ENCODE peak calls at places on chromosomes 7 and 10, in six cellular contexts. R, X, Z, O, U and S are unnamed samples. For H3K27me3, the result is how much of the 10 kb centered on the place peaks cover.

GRCh38 chr7:82153776-82154175 is 289.8 kb downstream of the CACNA2D1 start:
- DNase-seq in U (no peak), Z (no peak), O (no peak), R (no peak), X (no peak), S (no peak)

GRCh38 chr7:36526720-36527548 is 137.3 kb downstream of the ANLN start:
- DNase-seq in R (no peak), O (no peak), U (no peak), X (no peak), Z (no peak), S (no peak)

GRCh38 chr7:159075563-159076238 is 69.0 kb downstream of the VIPR2 start:
- DNase-seq in O (no peak), U (no peak), Z (peak), X (no peak), R (peak), S (no peak)

GRCh38 chr7:2864999-2865670 is 21.0 kb upstream of the GNA12 start:
- DNase-seq in U (peak), R (no peak), X (peak), Z (peak), O (peak), S (peak)

GRCh38 chr7:25246306-25246705 is 18.0 kb upstream of the NPVF start:
- DNase-seq in R (no peak), Z (no peak), X (no peak), U (no peak), O (no peak), S (no peak)

GRCh38 chr10:111974325-111974724 is 209.2 kb downstream of the GPAM start:
- DNase-seq in U (no peak), O (no peak), X (no peak), Z (no peak), R (no peak), S (no peak)

GRCh38 chr10:79608505-79609375 is 2.0 kb upstream of the SFTPA1 start:
- DNase-seq in X (peak), Z (peak), U (no peak), R (peak), O (peak), S (no peak)

GRCh38 chr7:37411444-37412034 is 37.1 kb downstream of the ELMO1 start:
- DNase-seq in X (no peak), U (no peak), O (no peak), Z (no peak), R (no peak), S (no peak)

GRCh38 chr7:106978425-106979386 is 65.8 kb upstream of the PRKAR2B start:
- DNase-seq in R (no peak), Z (no peak), X (no peak), O (no peak), U (no peak), S (no peak)

GRCh38 chr7:111059826-111060225 is 31.1 kb upstream of the LRRN3 start:
- DNase-seq in Z (no peak), U (no peak), O (no peak), X (no peak), R (no peak), S (no peak)

GRCh38 chr10:9858816-9859215 is 1158.9 kb upstream of the CELF2 start:
- DNase-seq in R (no peak), U (no peak), O (no peak), Z (no peak), X (no peak), S (no peak)

GRCh38 chr7:123961731-123962130 is 36.7 kb downstream of the SPAM1 start:
- DNase-seq in U (no peak), X (no peak), Z (no peak), O (no peak), R (no peak), S (no peak)

GRCh38 chr7:43377196-43377935 is 205.5 kb upstream of the STK17A start:
- DNase-seq in U (no peak), Z (no peak), X (no peak), R (no peak), O (no peak), S (no peak)

GRCh38 chr7:51040777-51041176 is 258.1 kb upstream of the GRB10 start:
- DNase-seq in Z (no peak), U (no peak), X (no peak), O (no peak), R (no peak), S (no peak)

GRCh38 chr7:79598351-79598750 is 144.9 kb upstream of the MAGI2 start:
- DNase-seq in R (no peak), O (no peak), Z (no peak), U (no peak), X (no peak), S (no peak)

GRCh38 chr10:74925716-74926115 is 99.3 kb downstream of the KAT6B start:
- DNase-seq in O (no peak), Z (no peak), U (no peak), X (no peak), R (no peak), S (no peak)

GRCh38 chr7:96697822-96698221 is 11.8 kb downstream of the SEM1 start:
- DNase-seq in U (no peak), X (no peak), Z (no peak), O (no peak), R (no peak), S (no peak)

GRCh38 chr7:105802611-105803520 is 73.5 kb downstream of the ATXN7L1 start:
- DNase-seq in R (no peak), U (no peak), Z (no peak), X (no peak), O (peak), S (no peak)

GRCh38 chr7:22166928-22167327 is 190.0 kb downstream of the RAPGEF5 start:
- DNase-seq in U (no peak), R (no peak), Z (no peak), X (no peak), O (no peak), S (no peak)

GRCh38 chr7:32163141-32163806 is 93.1 kb upstream of the PDE1C start:
- DNase-seq in O (no peak), U (no peak), Z (peak), R (peak), X (no peak), S (peak)

GRCh38 chr10:4652111-4653010 is 173.6 kb upstream of the AKR1E2 start:
- DNase-seq in R (no peak), U (no peak), Z (no peak), X (no peak), O (no peak), S (no peak)

GRCh38 chr10:88270871-88271713 is 312.0 kb downstream of the RNLS start:
- DNase-seq in U (peak), O (no peak), X (no peak), R (no peak), Z (no peak), S (no peak)

GRCh38 chr10:87816842-87817178 is 1.2 kb downstream of the ATAD1 start:
- DNase-seq in O (no peak), R (no peak), X (no peak), Z (no peak), U (no peak), S (no peak)

GRCh38 chr10:62354941-62355340 is 19.2 kb upstream of the ZNF365 start:
- DNase-seq in O (no peak), R (no peak), Z (no peak), U (no peak), X (no peak), S (no peak)

GRCh38 chr7:29469306-29469705 is 94.3 kb upstream of the PRR15 start:
- DNase-seq in X (no peak), O (no peak), U (no peak), Z (no peak), R (no peak), S (no peak)

GRCh38 chr7:55509322-55509721 is 63.0 kb downstream of the VOPP1 start:
- DNase-seq in O (no peak), X (no peak), U (no peak), R (no peak), Z (no peak), S (no peak)

GRCh38 chr10:48518926-48519730 is 85.7 kb downstream of the ARHGAP22 start:
- DNase-seq in X (no peak), O (no peak), U (no peak), R (no peak), Z (no peak), S (no peak)

GRCh38 chr7:123682690-123683089 is 27.0 kb downstream of the LMOD2 start:
- DNase-seq in R (no peak), X (peak), U (no peak), O (peak), Z (no peak), S (no peak)

GRCh38 chr10:1132584-1132983 is 76.4 kb downstream of the WDR37 start:
- DNase-seq in U (no peak), Z (no peak), X (no peak), O (no peak), R (peak), S (no peak)

GRCh38 chr7:112080974-112081373 is 125.2 kb downstream of the DOCK4 start:
- DNase-seq in U (no peak), Z (no peak), X (peak), O (no peak), R (no peak), S (no peak)

GRCh38 chr7:82805527-82805960 is 357.1 kb downstream of the PCLO start:
- DNase-seq in U (peak), X (peak), Z (no peak), R (no peak), O (peak), S (no peak)

GRCh38 chr7:149880871-149881301 is 7.1 kb downstream of the ATP6V0E2 start:
- DNase-seq in X (no peak), R (no peak), O (no peak), Z (no peak), U (peak), S (peak)

GRCh38 chr7:70719120-70719519 is 412.8 kb upstream of the GALNT17 start:
- DNase-seq in O (no peak), R (no peak), X (no peak), U (no peak), Z (no peak), S (no peak)

GRCh38 chr10:17425584-17426262 is 28.7 kb downstream of the ST8SIA6 start:
- DNase-seq in X (no peak), O (no peak), U (no peak), Z (no peak), R (no peak), S (no peak)

GRCh38 chr10:119238577-119238976 is 31.2 kb downstream of the GRK5 start:
- DNase-seq in R (no peak), O (no peak), X (no peak), U (no peak), Z (no peak), S (no peak)

GRCh38 chr10:26566525-26567348 is 128.6 kb downstream of the APBB1IP start:
- DNase-seq in Z (no peak), R (peak), X (peak), O (no peak), U (peak), S (no peak)

GRCh38 chr10:45444976-45445898 is 71.2 kb downstream of the ALOX5 start:
- DNase-seq in Z (peak), O (no peak), X (no peak), U (no peak), R (no peak), S (peak)

GRCh38 chr7:123305840-123306375 is 106.1 kb upstream of the SLC13A1 start:
- DNase-seq in O (no peak), X (no peak), R (no peak), Z (no peak), U (no peak), S (no peak)

DNA sequence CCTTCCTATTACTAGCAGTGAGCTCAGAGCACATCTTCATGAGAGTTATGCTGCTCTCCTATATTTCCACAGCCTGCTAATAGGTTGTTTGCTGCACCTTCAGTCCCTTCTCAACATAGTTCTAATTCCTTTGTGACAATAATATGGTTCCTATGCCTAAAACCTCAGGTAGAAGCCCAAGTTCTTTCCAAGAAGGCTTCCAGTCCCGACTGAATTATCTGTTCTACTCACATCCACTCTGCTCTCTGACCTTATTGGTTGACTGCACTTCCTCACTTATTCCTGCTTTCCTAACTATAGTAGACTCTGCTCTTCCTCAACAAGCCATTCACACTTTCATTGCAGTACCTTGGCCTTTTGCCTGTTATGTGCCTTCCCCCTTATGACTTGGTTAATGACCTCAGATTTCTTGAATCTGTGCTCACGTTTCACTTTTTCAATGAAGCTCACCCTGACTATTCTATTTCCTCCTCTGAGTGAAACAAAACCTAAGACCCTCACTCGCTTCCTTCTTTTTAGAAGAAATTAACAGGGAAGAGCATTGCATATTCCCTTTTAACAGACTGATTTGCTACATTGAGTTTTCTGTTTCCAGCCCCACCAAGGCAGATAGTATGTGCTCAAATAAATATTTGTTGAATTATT is 132.7 kb downstream of the MDFIC start:
- DNase-seq in O (no peak), U (no peak), X (no peak), R (no peak), Z (no peak), S (no peak)
- H3K27me3 ChIP-seq in O (under half), U (under half), X (under half), R (under half), Z (under half), S (under half)

DNA sequence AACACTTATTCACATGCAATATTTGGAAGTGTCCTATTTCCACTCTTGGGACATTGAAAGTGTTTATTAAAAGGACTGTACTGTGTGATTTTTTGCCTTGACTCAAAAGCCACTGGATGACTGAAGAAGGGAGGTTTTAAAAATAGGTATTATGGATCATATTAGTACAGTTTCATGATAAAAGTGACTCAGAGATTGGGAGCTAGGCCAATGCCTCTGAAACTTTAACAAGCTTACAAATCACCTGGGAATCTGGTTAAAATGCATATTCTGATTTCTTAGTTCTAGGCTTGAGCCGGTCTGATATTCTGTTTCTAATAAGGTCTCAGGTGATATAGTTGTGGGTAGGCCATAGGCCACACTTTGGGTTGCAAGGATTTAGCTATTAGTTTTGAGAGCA is 191.2 kb downstream of the PLXDC2 start:
- DNase-seq in R (no peak), X (no peak), Z (no peak), O (no peak), U (no peak), S (no peak)
- H3K27ac ChIP-seq in R (peak), X (no peak), Z (no peak), O (no peak), U (no peak), S (peak)

GRCh38 chr7:101562531-101563197 is 66.4 kb downstream of the MYL10 start:
- DNase-seq in Z (peak), U (peak), R (no peak), X (peak), O (no peak), S (no peak)
- H3K27me3 ChIP-seq in Z (under half), U (under half), R (under half), X (under half), O (under half), S (under half)

DNA sequence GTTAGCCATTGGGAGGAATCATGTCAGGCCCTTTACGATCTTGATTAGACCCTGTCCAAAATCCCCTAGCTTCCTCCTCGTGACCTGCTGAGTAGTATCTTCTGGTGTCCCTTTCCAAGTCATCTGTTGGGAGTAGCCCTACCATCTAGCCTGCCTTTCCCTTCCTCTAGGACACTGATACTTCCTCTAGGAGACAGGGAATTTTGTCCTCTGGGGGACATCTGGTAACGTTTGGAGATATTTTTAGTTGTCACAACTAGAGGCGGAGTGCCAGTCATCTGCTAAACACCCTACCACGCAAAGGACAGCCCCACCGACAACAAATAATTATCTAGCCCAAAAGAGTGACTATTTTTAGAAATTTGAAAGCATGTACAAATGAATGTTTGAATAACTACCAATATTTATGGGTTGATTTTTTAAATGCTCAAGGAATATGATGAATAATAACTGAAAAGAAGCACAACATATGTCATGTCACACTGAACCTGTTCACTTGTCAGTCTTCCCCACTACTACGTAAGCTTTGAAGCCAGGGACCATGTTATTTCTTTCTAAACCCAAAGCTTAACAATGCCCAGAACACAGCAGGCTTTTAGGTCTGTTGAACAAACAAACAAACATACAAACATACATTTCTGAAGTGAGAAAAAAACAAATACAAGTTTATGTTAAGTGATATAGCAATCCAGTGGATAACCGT is 105.9 kb downstream of the ARHGAP12 start:
- DNase-seq in U (no peak), X (no peak), R (no peak), O (no peak), Z (no peak), S (no peak)
- H3K27ac ChIP-seq in U (peak), X (no peak), R (no peak), O (no peak), Z (no peak), S (no peak)

GRCh38 chr7:67696124-67696523 is 699.5 kb downstream of the TYW1 start:
- DNase-seq in R (no peak), Z (no peak), O (no peak), U (no peak), X (no peak), S (no peak)

GRCh38 chr7:67692425-67692824 is 695.8 kb downstream of the TYW1 start:
- DNase-seq in O (no peak), R (no peak), Z (no peak), U (no peak), X (no peak), S (no peak)

DNA sequence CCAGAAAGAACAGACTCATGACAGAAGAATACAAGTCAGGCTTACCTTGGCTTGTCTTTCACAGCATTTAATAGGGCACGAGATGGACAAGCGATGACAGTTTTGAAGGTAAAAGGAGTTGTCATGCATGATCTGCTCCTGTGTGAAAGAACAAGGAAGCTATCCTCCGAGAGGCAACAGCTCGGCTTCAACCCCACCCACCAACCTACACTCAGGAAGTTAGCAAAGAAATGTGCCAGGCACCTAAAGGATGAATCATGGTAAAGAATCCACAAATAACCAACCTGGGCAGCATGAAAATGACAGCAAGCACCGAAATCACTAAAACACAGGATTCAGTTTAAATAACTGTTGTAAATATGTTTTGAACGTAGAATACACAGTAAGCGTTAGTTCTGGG is 700.2 kb downstream of the TYW1 start:
- DNase-seq in U (no peak), X (no peak), Z (no peak), R (no peak), O (no peak), S (no peak)
- H3K27me3 ChIP-seq in U (under half), X (under half), Z (under half), R (under half), O (under half), S (under half)

DNA sequence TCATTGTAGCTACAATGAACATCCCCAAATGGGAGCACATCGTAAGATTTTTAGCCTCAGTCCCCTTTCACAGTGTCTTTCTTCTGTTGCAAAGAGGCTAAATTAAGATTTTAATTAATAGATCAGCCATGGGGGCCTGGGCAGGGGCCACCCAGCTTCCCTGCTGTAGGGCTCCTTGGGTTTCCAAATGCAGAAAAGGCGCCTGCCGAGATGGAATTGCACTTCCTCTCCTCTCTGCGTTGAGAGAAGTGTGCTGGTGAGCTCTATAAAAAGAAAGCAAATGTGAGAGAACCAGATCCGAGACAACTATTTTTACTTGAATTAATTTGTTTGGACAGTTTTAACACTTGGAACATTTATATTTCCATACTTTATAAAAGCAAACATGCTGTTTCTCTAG is 998.2 kb downstream of the LRMDA start:
- DNase-seq in Z (no peak), U (no peak), R (no peak), X (peak), O (no peak), S (no peak)
- H3K27ac ChIP-seq in Z (peak), U (peak), R (no peak), X (no peak), O (no peak), S (peak)

GRCh38 chr10:100751211-100751933 is 6.0 kb downstream of the PAX2 start:
- DNase-seq in R (no peak), O (no peak), Z (no peak), X (no peak), U (no peak), S (no peak)
- H3K27me3 ChIP-seq in R (under half), O (half or more), Z (under half), X (half or more), U (half or more), S (half or more)